ENCODE peak calls at places on chromosomes 11 and 22, in six cellular contexts. U is AG04450, V is GM23248, C is HAP-1, Q is IMR-90, A is left lung. J is an unnamed sample. For H3K27me3, the result is how much of the 10 kb centered on the place peaks cover.

GRCh38 chr22:25839755-25840154 is 97.8 kb downstream of the MYO18B start:
- DNase-seq in U (no peak), V (no peak), Q (no peak), C (no peak), A (no peak), J (no peak)

GRCh38 chr22:39469326-39469680 is 12.5 kb downstream of the MGAT3 start:
- DNase-seq in U (no peak), Q (no peak), A (no peak), V (no peak), C (no peak), J (no peak)

GRCh38 chr22:39185601-39186012 is 33.1 kb upstream of the CBX7 start:
- DNase-seq in Q (peak), C (no peak), V (peak), U (no peak), A (no peak), J (no peak)

GRCh38 chr11:115241899-115242298 is 262.3 kb downstream of the CADM1 start:
- DNase-seq in U (no peak), A (no peak), V (no peak), C (no peak), Q (no peak), J (no peak)

GRCh38 chr11:119262668-119263351 is 54.1 kb downstream of the MCAM start:
- DNase-seq in A (no peak), V (peak), Q (peak), C (no peak), U (no peak), J (no peak)

GRCh38 chr22:24410110-24410856 is 17.1 kb upstream of the ADORA2A start:
- DNase-seq in C (no peak), Q (peak), A (no peak), V (peak), U (no peak), J (no peak)

GRCh38 chr11:119375629-119376196 is 5.8 kb downstream of the USP2 start:
- DNase-seq in Q (peak), V (peak), U (no peak), C (no peak), A (no peak), J (no peak)

GRCh38 chr11:119361961-119362725 is 15.6 kb upstream of the MFRP start:
- DNase-seq in V (no peak), A (no peak), Q (no peak), C (no peak), U (no peak), J (no peak)

GRCh38 chr11:2741377-2742131 is 41.8 kb upstream of the KCNQ1OT1 start:
- DNase-seq in Q (peak), U (peak), V (peak), C (no peak), A (no peak), J (no peak)

GRCh38 chr22:46619830-46620501 is at the start of gene GRAMD4:
- DNase-seq in C (no peak), V (peak), U (no peak), Q (no peak), A (no peak), J (no peak)

GRCh38 chr11:73230276-73230875 is 12.3 kb downstream of the P2RY2 start:
- DNase-seq in U (no peak), Q (no peak), A (peak), C (no peak), V (no peak), J (no peak)

GRCh38 chr11:5366856-5367255 is 15.5 kb downstream of the OR51B6 start:
- DNase-seq in A (no peak), U (no peak), Q (peak), V (peak), C (no peak), J (no peak)

GRCh38 chr11:6489338-6489737 is 7.7 kb upstream of the DNHD1 start:
- DNase-seq in U (no peak), V (no peak), A (no peak), Q (no peak), C (no peak), J (no peak)

GRCh38 chr11:62923634-62924411 is 2.7 kb upstream of the CHRM1 start:
- DNase-seq in Q (no peak), U (no peak), V (peak), C (no peak), A (no peak), J (no peak)

GRCh38 chr11:106495046-106495445 is 417.6 kb downstream of the AASDHPPT start:
- DNase-seq in A (no peak), Q (peak), C (no peak), U (no peak), V (peak), J (no peak)

GRCh38 chr22:25626146-25626992 is 61.9 kb downstream of the GRK3 start:
- DNase-seq in C (no peak), U (no peak), V (no peak), A (no peak), Q (no peak), J (no peak)

GRCh38 chr11:48170840-48171233 is 45.8 kb upstream of the OR4B1 start:
- DNase-seq in V (peak), A (no peak), U (no peak), Q (peak), C (no peak), J (no peak)

GRCh38 chr11:107457205-107457557 is 444 bp downstream of the CWF19L2 start:
- DNase-seq in V (peak), C (peak), A (no peak), Q (peak), U (no peak), J (no peak)

GRCh38 chr11:34154059-34154875 is 48.8 kb downstream of the NAT10 start:
- DNase-seq in A (no peak), U (no peak), V (no peak), Q (no peak), C (no peak), J (no peak)

GRCh38 chr11:11179239-11179638 is 173.8 kb downstream of the CSNK2A3 start:
- DNase-seq in Q (peak), V (peak), A (no peak), C (no peak), U (peak), J (peak)

GRCh38 chr11:116078101-116078561 is 573.9 kb upstream of the CADM1 start:
- DNase-seq in C (no peak), V (no peak), U (no peak), Q (peak), A (no peak), J (no peak)

GRCh38 chr22:42688241-42688913 is 32.3 kb downstream of the A4GALT start:
- DNase-seq in A (peak), V (peak), C (peak), Q (peak), U (peak), J (no peak)

GRCh38 chr22:27988704-27989103 is 69.6 kb upstream of the PITPNB start:
- DNase-seq in Q (no peak), U (no peak), A (peak), V (no peak), C (no peak), J (no peak)

GRCh38 chr11:15446929-15447328 is 332.2 kb downstream of the INSC start:
- DNase-seq in A (no peak), C (no peak), Q (no peak), U (no peak), V (no peak), J (no peak)

GRCh38 chr22:50218153-50218995 is 17.6 kb downstream of the SELENOO start:
- DNase-seq in A (no peak), U (no peak), C (no peak), V (no peak), Q (no peak), J (no peak)

GRCh38 chr11:62602141-62603071 is 741 bp upstream of the MTA2 start:
- DNase-seq in Q (peak), C (peak), V (peak), U (no peak), A (peak), J (no peak)

GRCh38 chr22:25510926-25511325 is 53.5 kb upstream of the GRK3 start:
- DNase-seq in U (no peak), Q (no peak), C (no peak), A (no peak), V (no peak), J (no peak)

GRCh38 chr11:110311783-110312578 is 15.6 kb upstream of the RDX start:
- DNase-seq in A (no peak), V (peak), Q (peak), U (no peak), C (no peak), J (no peak)

GRCh38 chr11:8018742-8019631 is 31.9 kb downstream of the EIF3F start:
- DNase-seq in V (peak), A (peak), Q (peak), U (peak), C (peak), J (no peak)

GRCh38 chr22:49199224-49199623 is 628.4 kb downstream of the BRD1 start:
- DNase-seq in Q (no peak), V (no peak), C (no peak), U (no peak), A (peak), J (no peak)

GRCh38 chr11:11808992-11809583 is 32.7 kb upstream of the USP47 start:
- DNase-seq in U (no peak), V (no peak), Q (no peak), A (no peak), C (no peak), J (no peak)

GRCh38 chr11:67370351-67371076 is 2.9 kb downstream of the CLCF1 start:
- DNase-seq in Q (peak), A (no peak), V (peak), C (no peak), U (peak), J (no peak)

DNA sequence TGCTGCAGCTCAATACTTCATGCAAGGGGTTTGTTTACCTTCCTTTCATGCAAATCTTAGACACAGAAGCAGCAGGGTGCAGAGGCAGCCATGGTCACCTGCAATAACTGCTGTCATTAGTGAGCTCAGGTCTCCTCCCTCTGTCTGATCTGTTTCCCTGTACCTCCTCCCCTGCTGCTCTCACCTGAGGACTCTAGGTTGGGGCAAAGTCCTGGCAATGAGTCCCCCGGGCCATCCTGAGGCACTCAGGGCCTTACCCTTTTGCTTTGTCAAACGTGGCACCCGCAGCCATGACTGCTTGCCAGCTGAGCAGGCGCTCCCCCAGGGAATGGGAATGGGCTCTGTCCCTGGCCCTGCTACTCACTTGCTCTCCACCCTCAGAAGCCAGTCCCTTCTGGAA is 3.9 kb downstream of the LRRC10B start:
- DNase-seq in V (no peak), Q (no peak), C (no peak), A (no peak), U (no peak), J (no peak)
- H3K27me3 ChIP-seq in V (under half), Q (half or more), C (half or more), A (under half), U (under half), J (under half)

GRCh38 chr11:57095896-57096295 is 85.9 kb upstream of the LRRC55 start:
- DNase-seq in Q (no peak), A (no peak), V (no peak), C (no peak), U (no peak), J (no peak)

GRCh38 chr11:57103899-57104605 is 77.7 kb upstream of the LRRC55 start:
- DNase-seq in C (no peak), A (no peak), V (no peak), Q (no peak), U (no peak), J (no peak)

GRCh38 chr11:57097149-57097548 is 84.6 kb upstream of the LRRC55 start:
- DNase-seq in A (no peak), U (no peak), V (no peak), C (no peak), Q (no peak), J (no peak)

GRCh38 chr11:57095417-57095816 is 86.3 kb upstream of the LRRC55 start:
- DNase-seq in U (no peak), V (no peak), A (no peak), Q (no peak), C (no peak), J (no peak)

DNA sequence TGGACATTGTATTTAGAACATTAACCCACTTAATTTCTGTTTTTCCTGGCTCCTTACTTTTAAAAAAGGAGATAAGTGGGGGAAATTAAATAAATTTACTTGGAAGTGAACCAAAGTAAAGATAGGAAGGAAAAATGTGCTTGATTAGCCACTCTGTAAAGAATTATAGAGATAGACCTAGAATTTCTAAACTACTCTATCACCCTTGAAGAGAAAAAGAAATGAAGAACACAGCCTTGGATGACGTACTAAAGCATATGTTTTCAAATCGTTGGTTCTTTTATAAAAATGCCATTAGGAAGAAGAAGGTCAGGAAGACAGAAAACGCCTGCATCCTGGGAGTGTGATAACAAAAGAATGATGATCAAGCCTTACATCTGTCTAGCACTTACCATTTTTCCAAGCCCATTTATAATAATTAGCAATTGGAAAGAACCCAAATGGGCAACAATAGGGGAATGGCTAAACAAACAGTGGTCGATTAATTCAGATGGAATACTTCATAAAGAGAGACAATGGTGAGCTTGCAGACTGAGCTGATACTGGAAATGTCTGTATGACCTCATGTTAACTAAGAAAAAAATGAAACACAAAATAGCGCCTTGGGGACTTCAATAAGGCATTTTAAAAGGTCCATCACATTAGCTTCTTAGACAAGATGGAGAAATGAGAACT is 81.0 kb upstream of the LRRC55 start:
- DNase-seq in Q (no peak), C (no peak), A (no peak), V (no peak), U (no peak), J (no peak)
- H3K27me3 ChIP-seq in Q (under half), C (under half), A (under half), V (under half), U (under half), J (under half)

GRCh38 chr11:126776125-126776524 is 224.4 kb downstream of the KIRREL3 start:
- DNase-seq in U (no peak), V (no peak), Q (no peak), A (no peak), C (no peak), J (no peak)
- H3K27me3 ChIP-seq in U (under half), V (under half), Q (under half), A (under half), C (under half), J (under half)

GRCh38 chr11:123213307-123213708 is 18.3 kb upstream of the CLMP start:
- DNase-seq in U (no peak), V (peak), C (no peak), Q (no peak), A (no peak), J (no peak)

GRCh38 chr11:123211134-123211879 is 16.3 kb upstream of the CLMP start:
- DNase-seq in V (no peak), A (no peak), U (no peak), Q (no peak), C (no peak), J (no peak)

GRCh38 chr11:123211981-123212380 is 16.9 kb upstream of the CLMP start:
- DNase-seq in V (peak), Q (peak), C (no peak), A (no peak), U (no peak), J (no peak)

GRCh38 chr11:123214396-123214795 is 19.3 kb upstream of the CLMP start:
- DNase-seq in U (no peak), A (no peak), V (no peak), Q (no peak), C (no peak), J (no peak)

DNA sequence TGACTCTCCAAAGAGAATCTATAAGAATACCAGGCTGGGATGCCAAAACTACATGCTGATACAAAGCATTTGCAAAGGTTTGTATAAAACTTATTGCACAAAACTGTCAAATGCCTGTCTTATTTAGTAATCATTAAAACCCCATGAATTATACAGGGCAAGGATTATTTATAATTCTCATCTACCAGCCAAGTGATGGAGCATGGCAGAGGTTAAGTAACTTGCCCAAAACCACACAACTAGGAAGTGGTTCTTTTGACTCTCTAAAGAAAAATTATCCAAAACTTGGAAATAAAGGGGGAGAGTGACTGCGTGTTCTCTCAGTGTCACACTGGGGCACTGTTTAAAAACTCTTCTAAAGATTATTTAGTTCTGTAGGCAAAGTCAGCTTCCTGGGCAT is 17.4 kb upstream of the CLMP start:
- DNase-seq in C (no peak), V (peak), Q (no peak), A (no peak), U (no peak), J (no peak)
- H3K27me3 ChIP-seq in C (under half), V (under half), Q (under half), A (under half), U (under half), J (under half)

J was measured in HCT116.